ENCODE peak calls at places on chromosomes 13 and 19, in nine cellular contexts. B, K, T, C, V, W, U, Z and N are unnamed samples.
A peak's percentile ranks its signal among the peaks of the same experiment; 100 is the strongest.

GRCh38 chr13:37345869-37346268 is 240.4 kb upstream of the CSNK1A1L start:
- DNase-seq in B (no peak), W (no peak), V (no peak), Z (no peak), C (no peak), K (no peak), U (no peak), T (no peak), N (no peak)

GRCh38 chr13:26401578-26402021 is 147.7 kb downstream of the CDK8 start:
- DNase-seq in C (no peak), K (no peak), B (no peak), V (no peak), W (no peak), U (no peak), Z (no peak), T (no peak), N (no peak)

GRCh38 chr13:36789730-36790129 is 29.3 kb upstream of the RFXAP start:
- DNase-seq in K (no peak), W (no peak), C (no peak), B (no peak), T (no peak), V (peak; percentile 11), U (no peak), Z (no peak), N (no peak)

GRCh38 chr19:15393963-15394362 is 14.4 kb upstream of the AKAP8 start:
- DNase-seq in V (no peak), Z (no peak), K (no peak), C (no peak), B (no peak), T (peak; percentile 62), U (no peak), W (no peak), N (no peak)

GRCh38 chr13:43698743-43699142 is 88.0 kb downstream of the ENOX1 start:
- DNase-seq in B (no peak), Z (peak; percentile 67), W (no peak), K (no peak), C (no peak), V (no peak), T (peak; percentile 36), U (no peak), N (no peak)

GRCh38 chr13:39945226-39945625 is 289.8 kb downstream of the COG6 start:
- DNase-seq in C (no peak), W (no peak), T (no peak), K (no peak), V (no peak), U (no peak), Z (no peak), B (no peak), N (no peak)

GRCh38 chr13:103876571-103876970 is 810.4 kb upstream of the SLC10A2 start:
- DNase-seq in K (no peak), V (no peak), B (no peak), T (peak; percentile 14), U (no peak), Z (peak; percentile 0), C (no peak), W (no peak), N (no peak)

GRCh38 chr19:18414504-18415176 is 4.6 kb upstream of the SSBP4 start:
- DNase-seq in U (peak; percentile 36), C (no peak), W (no peak), B (no peak), K (no peak), Z (no peak), V (peak; percentile 66), T (no peak), N (no peak)

GRCh38 chr13:32305646-32306045 is 9.5 kb downstream of the ZAR1L start:
- DNase-seq in T (no peak), U (no peak), B (no peak), V (no peak), W (no peak), K (no peak), C (no peak), Z (no peak), N (no peak)